ENCODE peak calls at places on chromosomes 13 and 19, in nine cellular contexts. Q is testis, U is RWPE1, J is H1, R is A549, V is AG09309, Z is dorsolateral prefrontal cortex, C is pancreas, S is GM06990. L is an unnamed sample.
A peak's percentile ranks its signal among the peaks of the same experiment; 100 is the strongest.

GRCh38 chr13:25783076-25783475 is 268.7 kb downstream of the SHISA2 start:
- DNase-seq in Q (no peak), C (no peak), Z (no peak), S (no peak), V (no peak), J (no peak), R (no peak), U (no peak), L (no peak)

GRCh38 chr19:16113727-16114126 is 2.0 kb downstream of the RAB8A start:
- DNase-seq in J (no peak), Q (no peak), V (no peak), C (no peak), S (no peak), U (no peak), Z (no peak), R (no peak), L (no peak)

GRCh38 chr19:35592226-35592625 is 6.3 kb downstream of the PMIS2 start:
- DNase-seq in Z (no peak), V (no peak), U (no peak), R (peak; percentile 82), Q (peak; percentile 25), J (peak; percentile 15), S (no peak), C (no peak), L (no peak)

GRCh38 chr19:3683866-3684816 is 16.1 kb downstream of the PIP5K1C start:
- DNase-seq in C (no peak), V (no peak), J (no peak), Q (no peak), S (peak; percentile 74), Z (peak; percentile 67), U (no peak), R (no peak), L (peak; percentile 39)

GRCh38 chr19:28990522-28990921 is 222.4 kb downstream of the UQCRFS1 start:
- DNase-seq in Q (peak; percentile 18), C (no peak), S (no peak), J (no peak), Z (no peak), R (no peak), V (no peak), U (no peak), L (no peak)

GRCh38 chr13:50990540-50991506 is 81.2 kb downstream of the RNASEH2B start:
- DNase-seq in S (no peak), Z (peak; percentile 57), Q (peak; percentile 81), V (peak; percentile 21), J (no peak), U (no peak), R (no peak), C (no peak), L (no peak)

GRCh38 chr19:50708179-50708879 is 11.3 kb downstream of the SHANK1 start:
- DNase-seq in Q (no peak), C (no peak), J (no peak), Z (no peak), V (no peak), R (peak; percentile 49), U (no peak), S (no peak), L (no peak)

GRCh38 chr19:28608292-28608691 is 604.7 kb downstream of the UQCRFS1 start:
- DNase-seq in U (no peak), J (no peak), Z (no peak), V (no peak), C (no peak), S (no peak), Q (no peak), R (no peak), L (no peak)

GRCh38 chr13:106528711-106529414 is 6.6 kb downstream of the EFNB2 start:
- DNase-seq in Q (no peak), R (no peak), C (no peak), Z (no peak), J (no peak), V (no peak), S (no peak), U (no peak), L (no peak)

GRCh38 chr19:3114811-3115210 is 20.6 kb downstream of the GNA11 start:
- DNase-seq in V (no peak), J (no peak), S (no peak), U (no peak), R (no peak), C (no peak), Q (no peak), Z (no peak), L (no peak)

GRCh38 chr19:48606463-48607358 is at the start of gene SPACA4:
- DNase-seq in R (no peak), S (no peak), C (no peak), Q (no peak), V (no peak), J (no peak), U (no peak), Z (no peak), L (no peak)

GRCh38 chr13:48446454-48446853 is 33.5 kb upstream of the LPAR6 start:
- DNase-seq in R (no peak), Z (no peak), S (no peak), V (no peak), Q (no peak), C (no peak), U (peak; percentile 29), J (no peak), L (no peak)

GRCh38 chr13:20430296-20430695 is 95.4 kb downstream of the CRYL1 start:
- DNase-seq in R (no peak), U (no peak), C (no peak), J (no peak), V (no peak), Z (no peak), S (no peak), Q (no peak), L (no peak)

DNA sequence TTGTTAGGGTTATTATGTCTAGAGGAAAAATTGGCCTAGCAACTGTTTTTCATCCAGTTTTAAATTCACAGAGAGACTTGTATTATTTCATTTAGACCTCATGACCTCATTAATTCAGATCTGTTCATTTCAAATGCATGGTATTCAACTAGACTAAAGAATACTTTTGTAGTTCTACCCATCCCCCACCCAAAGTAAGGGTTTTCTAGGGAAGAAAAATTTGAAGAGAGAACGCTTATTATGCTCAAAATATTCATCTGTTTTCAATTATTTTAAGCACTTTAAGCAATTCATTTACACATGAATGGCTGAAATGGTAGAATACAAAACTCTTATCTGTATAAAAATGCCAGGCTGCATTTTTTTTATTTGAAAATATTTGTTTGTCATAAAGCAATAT is 1781.8 kb upstream of the MIR17HG start:
- DNase-seq in S (no peak), Z (no peak), V (no peak), J (no peak), C (no peak), U (no peak), R (no peak), Q (no peak), L (no peak)
- TF ChIP-seq CTCF in S (no peak), Z (no peak), V (no peak), J (no peak), C (no peak), U (no peak), R (no peak), Q (no peak), L (no peak)

GRCh38 chr19:41859618-41860418 is at the start of gene RPS19:
- DNase-seq in R (peak; percentile 100), U (peak; percentile 98), V (peak; percentile 92), Q (peak; percentile 99), S (peak; percentile 97), Z (peak; percentile 99), C (peak; percentile 99), J (peak; percentile 98), L (peak; percentile 98)
- TF ChIP-seq CTCF in R (peak; percentile 56), U (peak; percentile 65), V (peak; percentile 55), Q (peak; percentile 60), S (no peak), Z (peak; percentile 83), C (peak; percentile 48), J (peak; percentile 76), L (no peak)

GRCh38 chr13:29266261-29266660 is 329.2 kb downstream of the SLC7A1 start:
- DNase-seq in J (no peak), C (no peak), Q (no peak), S (no peak), U (no peak), V (no peak), R (no peak), Z (no peak), L (no peak)

GRCh38 chr13:29254971-29255370 is 340.5 kb downstream of the SLC7A1 start:
- DNase-seq in V (no peak), C (no peak), Q (no peak), Z (no peak), J (no peak), R (no peak), U (no peak), S (no peak), L (no peak)

GRCh38 chr13:29255567-29255966 is 339.9 kb downstream of the SLC7A1 start:
- DNase-seq in R (no peak), Z (no peak), C (no peak), Q (no peak), U (no peak), S (no peak), V (no peak), J (no peak), L (no peak)

DNA sequence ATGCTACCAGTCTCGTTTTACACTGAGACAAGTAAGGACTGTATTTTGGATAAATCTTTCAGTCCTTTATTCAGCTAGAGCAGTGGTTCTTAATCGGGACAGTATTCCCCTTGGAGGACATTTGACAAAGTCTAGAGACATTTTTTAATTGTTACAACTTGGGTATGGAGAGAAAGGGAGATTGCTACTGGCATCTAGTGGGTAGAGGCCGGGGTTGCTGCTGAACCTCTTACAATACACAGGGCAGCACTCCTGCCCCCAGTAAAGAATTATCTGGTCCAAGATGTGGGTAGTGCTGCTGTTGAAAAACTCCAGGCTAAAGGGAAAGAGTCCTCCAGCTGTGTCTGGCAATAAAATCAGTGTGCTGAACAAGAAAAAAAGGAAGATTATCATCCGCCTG is 334.8 kb downstream of the SLC7A1 start:
- DNase-seq in U (no peak), J (no peak), Q (peak; percentile 17), V (no peak), Z (no peak), S (no peak), R (no peak), C (no peak), L (no peak)
- TF ChIP-seq CTCF in U (no peak), J (peak; percentile 34), Q (no peak), V (no peak), Z (no peak), S (peak; percentile 44), R (no peak), C (no peak), L (no peak)

GRCh38 chr13:113723400-113724015 is 35.5 kb upstream of the TMEM255B start:
- DNase-seq in S (no peak), J (no peak), Q (no peak), C (no peak), U (no peak), V (no peak), Z (peak; percentile 29), R (no peak), L (no peak)

GRCh38 chr13:113726961-113727411 is 32.0 kb upstream of the TMEM255B start:
- DNase-seq in R (no peak), Q (no peak), V (no peak), U (no peak), C (peak; percentile 67), J (no peak), Z (peak; percentile 50), S (no peak), L (no peak)

GRCh38 chr13:113724016-113724758 is 34.8 kb upstream of the TMEM255B start:
- DNase-seq in Z (peak; percentile 48), J (no peak), S (no peak), U (no peak), R (no peak), V (no peak), C (no peak), Q (no peak), L (no peak)

GRCh38 chr13:113722921-113723320 is 36.1 kb upstream of the TMEM255B start:
- DNase-seq in U (no peak), J (no peak), V (no peak), Q (no peak), C (no peak), S (no peak), Z (peak; percentile 39), R (no peak), L (no peak)

GRCh38 chr13:113724780-113725315 is 34.2 kb upstream of the TMEM255B start:
- DNase-seq in U (peak; percentile 64), V (no peak), R (peak; percentile 74), Q (peak; percentile 84), J (no peak), C (peak; percentile 87), Z (peak; percentile 83), S (peak; percentile 77), L (peak; percentile 82)
- TF ChIP-seq CTCF in U (peak; percentile 84), V (peak; percentile 89), R (peak; percentile 64), Q (peak; percentile 72), J (peak; percentile 86), C (peak; percentile 83), Z (peak; percentile 77), S (peak; percentile 87), L (no peak)